ENCODE peak calls at places on chromosome 12, in seven cellular contexts. One of them, this sample, is unnamed.
A peak's percentile ranks its signal among the peaks of the same experiment; 100 is the strongest.

GRCh38 chr12:119447618-119448017 is 113.1 kb downstream of the CCDC60 start:
- DNase-seq in Caco-2: no peak
- DNase-seq in ovary: no peak
- DNase-seq in cardiac muscle cell: no peak
- DNase-seq in fibroblast of pulmonary artery: no peak
- DNase-seq in AG04449: no peak
- DNase-seq in mucosa of descending colon: no peak
- DNase-seq in this sample: peak; percentile 87

GRCh38 chr12:97502600-97502999 is 40.0 kb downstream of the RMST start:
- DNase-seq in mucosa of descending colon: no peak
- DNase-seq in ovary: no peak
- DNase-seq in AG04449: no peak
- DNase-seq in cardiac muscle cell: no peak
- DNase-seq in Caco-2: no peak
- DNase-seq in fibroblast of pulmonary artery: no peak
- DNase-seq in this sample: no peak

GRCh38 chr12:89140580-89141236 is 211.6 kb downstream of the DUSP6 start:
- DNase-seq in Caco-2: no peak
- DNase-seq in ovary: no peak
- DNase-seq in AG04449: no peak
- DNase-seq in mucosa of descending colon: no peak
- DNase-seq in fibroblast of pulmonary artery: peak; percentile 60
- DNase-seq in cardiac muscle cell: no peak
- DNase-seq in this sample: no peak

GRCh38 chr12:131862994-131863710 is 31.3 kb upstream of the ULK1 start:
- DNase-seq in fibroblast of pulmonary artery: peak; percentile 29
- DNase-seq in cardiac muscle cell: no peak
- DNase-seq in ovary: peak; percentile 45
- DNase-seq in Caco-2: peak; percentile 49
- DNase-seq in AG04449: no peak
- DNase-seq in mucosa of descending colon: no peak
- DNase-seq in this sample: no peak

GRCh38 chr12:10557329-10557728 is 51.6 kb downstream of the EIF2S3B start:
- DNase-seq in AG04449: no peak
- DNase-seq in cardiac muscle cell: peak; percentile 1
- DNase-seq in mucosa of descending colon: no peak
- DNase-seq in Caco-2: no peak
- DNase-seq in fibroblast of pulmonary artery: no peak
- DNase-seq in ovary: no peak
- DNase-seq in this sample: no peak

GRCh38 chr12:62722971-62723680 is 211.8 kb downstream of the PPM1H start:
- DNase-seq in cardiac muscle cell: no peak
- DNase-seq in mucosa of descending colon: no peak
- DNase-seq in ovary: no peak
- DNase-seq in fibroblast of pulmonary artery: no peak
- DNase-seq in AG04449: no peak
- DNase-seq in Caco-2: no peak
- DNase-seq in this sample: no peak

GRCh38 chr12:56601503-56601902 is 28.6 kb downstream of the BAZ2A start:
- DNase-seq in AG04449: no peak
- DNase-seq in ovary: no peak
- DNase-seq in Caco-2: peak; percentile 53
- DNase-seq in fibroblast of pulmonary artery: peak; percentile 25
- DNase-seq in cardiac muscle cell: peak; percentile 35
- DNase-seq in mucosa of descending colon: no peak
- DNase-seq in this sample: peak; percentile 39

GRCh38 chr12:100942984-100943749 is 148.6 kb downstream of the ANO4 start:
- DNase-seq in fibroblast of pulmonary artery: no peak
- DNase-seq in cardiac muscle cell: no peak
- DNase-seq in mucosa of descending colon: no peak
- DNase-seq in ovary: no peak
- DNase-seq in AG04449: no peak
- DNase-seq in Caco-2: no peak
- DNase-seq in this sample: no peak

GRCh38 chr12:124676725-124677462 is 109.5 kb upstream of the NCOR2 start:
- DNase-seq in fibroblast of pulmonary artery: no peak
- DNase-seq in cardiac muscle cell: no peak
- DNase-seq in mucosa of descending colon: no peak
- DNase-seq in Caco-2: no peak
- DNase-seq in ovary: no peak
- DNase-seq in AG04449: no peak
- DNase-seq in this sample: no peak
- H3K4me3 ChIP-seq in fibroblast of pulmonary artery: no peak overlapping the region
- H3K4me3 ChIP-seq in cardiac muscle cell: no peak overlapping the region
- H3K4me3 ChIP-seq in mucosa of descending colon: no peak overlapping the region
- H3K4me3 ChIP-seq in Caco-2: no peak overlapping the region
- H3K4me3 ChIP-seq in ovary: no peak overlapping the region
- H3K4me3 ChIP-seq in AG04449: no peak overlapping the region
- H3K4me3 ChIP-seq in this sample: no peak overlapping the region

GRCh38 chr12:53786411-53786810 is 34.6 kb upstream of the CISTR start:
- DNase-seq in AG04449: no peak
- DNase-seq in mucosa of descending colon: no peak
- DNase-seq in fibroblast of pulmonary artery: no peak
- DNase-seq in Caco-2: no peak
- DNase-seq in ovary: no peak
- DNase-seq in cardiac muscle cell: no peak
- DNase-seq in this sample: no peak

GRCh38 chr12:53791735-53792326 is 40.1 kb upstream of the CISTR start:
- DNase-seq in fibroblast of pulmonary artery: no peak
- DNase-seq in Caco-2: peak; percentile 60
- DNase-seq in AG04449: no peak
- DNase-seq in cardiac muscle cell: no peak
- DNase-seq in mucosa of descending colon: no peak
- DNase-seq in ovary: no peak
- DNase-seq in this sample: peak; percentile 33

GRCh38 chr12:53789570-53789969 is 37.8 kb upstream of the CISTR start:
- DNase-seq in ovary: no peak
- DNase-seq in fibroblast of pulmonary artery: no peak
- DNase-seq in Caco-2: no peak
- DNase-seq in cardiac muscle cell: no peak
- DNase-seq in AG04449: no peak
- DNase-seq in mucosa of descending colon: no peak
- DNase-seq in this sample: no peak

GRCh38 chr12:53785161-53785560 is 33.4 kb upstream of the CISTR start:
- DNase-seq in cardiac muscle cell: no peak
- DNase-seq in AG04449: no peak
- DNase-seq in Caco-2: no peak
- DNase-seq in ovary: no peak
- DNase-seq in mucosa of descending colon: no peak
- DNase-seq in fibroblast of pulmonary artery: no peak
- DNase-seq in this sample: no peak

DNA sequence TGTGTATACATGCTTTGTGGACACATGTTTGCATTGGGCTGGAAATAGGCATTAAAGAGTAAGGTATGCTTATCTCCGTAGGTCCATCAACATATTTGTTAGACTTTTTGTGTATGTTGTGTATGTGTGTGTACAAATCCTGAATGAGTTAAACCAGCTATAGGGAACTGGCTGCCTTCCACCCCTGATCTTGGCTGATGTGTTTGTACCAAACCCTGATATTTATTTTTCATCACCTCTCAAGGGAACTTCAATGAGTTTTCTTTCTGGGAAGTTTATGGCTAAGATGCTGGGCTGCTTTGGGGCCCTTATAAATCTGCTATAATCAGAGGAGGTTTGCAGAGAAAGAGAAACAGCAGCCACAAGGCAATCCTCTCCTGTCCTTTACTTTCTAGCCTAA is 37.1 kb upstream of the CISTR start:
- DNase-seq in cardiac muscle cell: no peak
- DNase-seq in mucosa of descending colon: no peak
- DNase-seq in AG04449: no peak
- DNase-seq in fibroblast of pulmonary artery: no peak
- DNase-seq in Caco-2: no peak
- DNase-seq in ovary: no peak
- DNase-seq in this sample: no peak
- TF ChIP-seq CTCF in cardiac muscle cell: no peak
- TF ChIP-seq CTCF in mucosa of descending colon: no peak
- TF ChIP-seq CTCF in AG04449: no peak
- TF ChIP-seq CTCF in fibroblast of pulmonary artery: no peak
- TF ChIP-seq CTCF in Caco-2: no peak
- TF ChIP-seq CTCF in ovary: no peak
- TF ChIP-seq CTCF in this sample: no peak

DNA sequence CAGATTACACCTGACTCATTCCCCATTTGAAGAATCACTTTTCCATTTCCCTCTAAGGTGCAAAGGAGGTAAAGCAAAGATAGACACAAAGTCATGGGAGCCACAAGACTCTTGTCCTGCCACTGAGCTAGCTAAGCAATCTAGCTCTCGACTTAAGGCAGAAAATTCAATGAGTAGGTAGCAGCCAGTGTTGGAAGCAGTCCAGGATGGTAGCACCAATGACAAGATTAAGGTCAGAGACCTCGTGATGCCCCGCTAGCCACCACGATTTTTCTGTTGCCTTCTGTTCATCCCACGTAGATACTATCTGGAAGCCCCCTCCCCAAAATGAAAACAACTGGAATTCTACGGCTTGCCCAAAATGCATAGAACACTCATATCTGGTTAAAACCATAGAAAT is 1.4 kb downstream of the VAMP1 start:
- DNase-seq in AG04449: no peak
- DNase-seq in ovary: no peak
- DNase-seq in mucosa of descending colon: no peak
- DNase-seq in cardiac muscle cell: no peak
- DNase-seq in fibroblast of pulmonary artery: no peak
- DNase-seq in Caco-2: no peak
- DNase-seq in this sample: no peak
- H3K4me3 ChIP-seq in AG04449: peak overlapping the region; percentile 2
- H3K4me3 ChIP-seq in ovary: no peak overlapping the region
- H3K4me3 ChIP-seq in mucosa of descending colon: no peak overlapping the region
- H3K4me3 ChIP-seq in cardiac muscle cell: no peak overlapping the region
- H3K4me3 ChIP-seq in fibroblast of pulmonary artery: peak overlapping the region; percentile 84
- H3K4me3 ChIP-seq in Caco-2: no peak overlapping the region
- H3K4me3 ChIP-seq in this sample: peak overlapping the region; percentile 57

DNA sequence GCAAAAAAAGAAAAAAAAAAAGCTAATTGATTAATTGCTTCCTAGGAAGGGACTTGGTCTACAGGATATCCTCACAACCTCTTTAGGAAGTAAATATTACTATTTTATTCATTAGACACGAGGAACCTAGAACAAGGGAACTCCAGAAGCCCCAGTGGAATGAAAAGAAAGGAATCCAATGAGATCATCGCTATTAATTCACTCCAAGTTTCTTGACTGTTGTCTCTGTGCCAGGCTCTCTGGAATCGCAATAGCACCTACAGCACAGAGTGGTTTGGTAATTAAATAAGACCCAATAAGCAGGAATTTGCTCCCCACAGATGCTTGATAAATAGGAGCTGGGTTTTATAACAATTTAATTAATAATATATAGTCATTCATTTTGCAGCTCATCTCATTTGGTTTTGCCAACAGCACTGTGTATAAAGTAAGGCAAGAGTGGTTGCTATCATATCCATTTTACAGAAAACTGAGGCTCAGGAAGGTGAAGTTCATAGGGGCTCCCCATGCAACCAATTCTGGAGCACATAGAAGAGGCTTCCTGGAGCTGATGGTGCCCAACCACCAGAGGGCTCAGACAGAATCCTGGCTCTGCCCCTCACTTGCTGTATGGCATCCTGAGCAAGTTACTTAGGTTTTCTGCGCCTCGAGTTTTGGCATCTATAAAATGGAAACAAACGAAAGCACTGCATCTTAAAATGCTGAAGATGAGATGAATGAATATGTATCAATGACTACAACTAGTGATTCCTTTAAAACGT is 420.2 kb downstream of the MED13L start:
- DNase-seq in Caco-2: no peak
- DNase-seq in AG04449: no peak
- DNase-seq in cardiac muscle cell: no peak
- DNase-seq in ovary: no peak
- DNase-seq in fibroblast of pulmonary artery: no peak
- DNase-seq in mucosa of descending colon: no peak
- DNase-seq in this sample: no peak
- TF ChIP-seq CTCF in Caco-2: no peak
- TF ChIP-seq CTCF in AG04449: no peak
- TF ChIP-seq CTCF in cardiac muscle cell: peak; percentile 3
- TF ChIP-seq CTCF in ovary: no peak
- TF ChIP-seq CTCF in fibroblast of pulmonary artery: peak; percentile 1
- TF ChIP-seq CTCF in mucosa of descending colon: no peak
- TF ChIP-seq CTCF in this sample: no peak

GRCh38 chr12:126668961-126669360 is 1598.0 kb upstream of the TMEM132C start:
- DNase-seq in fibroblast of pulmonary artery: peak; percentile 69
- DNase-seq in AG04449: no peak
- DNase-seq in cardiac muscle cell: no peak
- DNase-seq in mucosa of descending colon: no peak
- DNase-seq in Caco-2: no peak
- DNase-seq in ovary: no peak
- DNase-seq in this sample: no peak
- H3K4me3 ChIP-seq in fibroblast of pulmonary artery: no peak overlapping the region
- H3K4me3 ChIP-seq in AG04449: no peak overlapping the region
- H3K4me3 ChIP-seq in cardiac muscle cell: no peak overlapping the region
- H3K4me3 ChIP-seq in mucosa of descending colon: no peak overlapping the region
- H3K4me3 ChIP-seq in Caco-2: no peak overlapping the region
- H3K4me3 ChIP-seq in ovary: no peak overlapping the region
- H3K4me3 ChIP-seq in this sample: no peak overlapping the region

GRCh38 chr12:20367731-20368652 is at the start of gene PDE3A:
- DNase-seq in cardiac muscle cell: peak; percentile 78
- DNase-seq in fibroblast of pulmonary artery: peak; percentile 88
- DNase-seq in Caco-2: peak; percentile 54
- DNase-seq in mucosa of descending colon: peak; percentile 84
- DNase-seq in AG04449: no peak
- DNase-seq in ovary: peak; percentile 49
- DNase-seq in this sample: no peak
- TF ChIP-seq CTCF in cardiac muscle cell: peak; percentile 38
- TF ChIP-seq CTCF in fibroblast of pulmonary artery: peak; percentile 32
- TF ChIP-seq CTCF in Caco-2: no peak
- TF ChIP-seq CTCF in mucosa of descending colon: no peak
- TF ChIP-seq CTCF in AG04449: peak; percentile 53
- TF ChIP-seq CTCF in ovary: no peak
- TF ChIP-seq CTCF in this sample: no peak

DNA sequence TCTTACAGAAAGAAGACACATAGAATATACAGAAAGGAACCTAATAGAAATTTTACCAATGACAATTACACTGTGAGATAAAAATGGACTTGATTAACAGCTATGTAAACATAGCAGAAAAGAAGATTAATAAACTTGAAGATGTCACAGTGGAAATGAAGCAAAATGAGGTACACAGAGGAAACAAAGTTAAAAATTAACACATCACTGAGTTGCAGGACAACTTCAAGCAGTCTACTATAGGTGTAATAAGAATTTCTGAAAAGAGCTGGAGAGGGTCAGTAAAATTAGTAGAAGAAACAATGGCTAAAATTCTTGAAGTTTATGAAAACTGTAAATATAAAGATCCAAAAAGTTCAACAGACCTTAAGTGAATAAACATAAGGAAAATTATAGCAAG is 738.7 kb downstream of the C12orf50 start:
- DNase-seq in mucosa of descending colon: no peak
- DNase-seq in ovary: no peak
- DNase-seq in fibroblast of pulmonary artery: no peak
- DNase-seq in cardiac muscle cell: no peak
- DNase-seq in Caco-2: no peak
- DNase-seq in AG04449: no peak
- DNase-seq in this sample: no peak
- H3K4me3 ChIP-seq in mucosa of descending colon: no peak overlapping the region
- H3K4me3 ChIP-seq in ovary: no peak overlapping the region
- H3K4me3 ChIP-seq in fibroblast of pulmonary artery: no peak overlapping the region
- H3K4me3 ChIP-seq in cardiac muscle cell: no peak overlapping the region
- H3K4me3 ChIP-seq in Caco-2: no peak overlapping the region
- H3K4me3 ChIP-seq in AG04449: no peak overlapping the region
- H3K4me3 ChIP-seq in this sample: no peak overlapping the region

This sample was measured in GM12865.